ENCODE peak calls at places on chromosomes 7 and 10, in eight cellular contexts. One of them, this sample, is unnamed.

GRCh38 chr7:12612622-12613021 is 42.1 kb downstream of the SCIN start:
- DNase-seq in foreskin fibroblast: no peak
- DNase-seq in AG04450: no peak
- DNase-seq in GM12865: no peak
- DNase-seq in psoas muscle: no peak
- DNase-seq in tibial artery: no peak
- DNase-seq in GM23248: no peak
- DNase-seq in thoracic aorta: no peak
- DNase-seq in this sample: no peak

GRCh38 chr10:77836299-77836820 is 90.2 kb downstream of the DLG5 start:
- DNase-seq in AG04450: no peak
- DNase-seq in psoas muscle: peak; percentile 58
- DNase-seq in GM12865: peak; percentile 87
- DNase-seq in thoracic aorta: no peak
- DNase-seq in tibial artery: peak; percentile 56
- DNase-seq in GM23248: peak; percentile 54
- DNase-seq in foreskin fibroblast: peak; percentile 65
- DNase-seq in this sample: no peak

GRCh38 chr7:2117681-2118045 is 115.1 kb downstream of the MAD1L1 start:
- DNase-seq in thoracic aorta: no peak
- DNase-seq in AG04450: no peak
- DNase-seq in tibial artery: no peak
- DNase-seq in GM12865: no peak
- DNase-seq in foreskin fibroblast: no peak
- DNase-seq in psoas muscle: no peak
- DNase-seq in GM23248: no peak
- DNase-seq in this sample: no peak

GRCh38 chr10:132061030-132061429 is 4.7 kb upstream of the JAKMIP3 start:
- DNase-seq in psoas muscle: no peak
- DNase-seq in foreskin fibroblast: no peak
- DNase-seq in AG04450: no peak
- DNase-seq in GM23248: no peak
- DNase-seq in thoracic aorta: no peak
- DNase-seq in tibial artery: no peak
- DNase-seq in GM12865: no peak
- DNase-seq in this sample: no peak

GRCh38 chr10:132309466-132309865 is 1.7 kb upstream of the STK32C start:
- DNase-seq in thoracic aorta: no peak
- DNase-seq in GM23248: no peak
- DNase-seq in psoas muscle: no peak
- DNase-seq in tibial artery: no peak
- DNase-seq in AG04450: no peak
- DNase-seq in foreskin fibroblast: no peak
- DNase-seq in GM12865: no peak
- DNase-seq in this sample: no peak

GRCh38 chr7:85185355-85186082 is 1.3 kb downstream of the SEMA3D start:
- DNase-seq in GM23248: peak; percentile 85
- DNase-seq in tibial artery: peak; percentile 74
- DNase-seq in foreskin fibroblast: peak; percentile 86
- DNase-seq in thoracic aorta: peak; percentile 12
- DNase-seq in GM12865: no peak
- DNase-seq in psoas muscle: peak; percentile 30
- DNase-seq in AG04450: no peak
- DNase-seq in this sample: peak; percentile 54

GRCh38 chr10:49614242-49615198 is 683 bp downstream of the CHAT start:
- DNase-seq in thoracic aorta: no peak
- DNase-seq in psoas muscle: no peak
- DNase-seq in tibial artery: no peak
- DNase-seq in AG04450: no peak
- DNase-seq in GM23248: no peak
- DNase-seq in GM12865: no peak
- DNase-seq in foreskin fibroblast: no peak
- DNase-seq in this sample: peak; percentile 42

GRCh38 chr10:47370878-47371277 is 13.2 kb downstream of the ZNF488 start:
- DNase-seq in thoracic aorta: no peak
- DNase-seq in tibial artery: peak; percentile 19
- DNase-seq in AG04450: no peak
- DNase-seq in GM23248: no peak
- DNase-seq in psoas muscle: no peak
- DNase-seq in foreskin fibroblast: no peak
- DNase-seq in GM12865: no peak
- DNase-seq in this sample: peak; percentile 16

GRCh38 chr10:67917683-67918082 is 33.2 kb downstream of the SIRT1 start:
- DNase-seq in foreskin fibroblast: no peak
- DNase-seq in thoracic aorta: no peak
- DNase-seq in AG04450: no peak
- DNase-seq in GM23248: no peak
- DNase-seq in psoas muscle: no peak
- DNase-seq in tibial artery: no peak
- DNase-seq in GM12865: no peak
- DNase-seq in this sample: no peak

GRCh38 chr10:79192677-79193003 is 123.9 kb downstream of the ZMIZ1 start:
- DNase-seq in GM12865: no peak
- DNase-seq in AG04450: no peak
- DNase-seq in tibial artery: no peak
- DNase-seq in psoas muscle: peak; percentile 64
- DNase-seq in thoracic aorta: no peak
- DNase-seq in GM23248: peak; percentile 88
- DNase-seq in foreskin fibroblast: peak; percentile 84
- DNase-seq in this sample: no peak

GRCh38 chr7:149398195-149398820 is 62.6 kb downstream of the ZNF777 start:
- DNase-seq in GM23248: no peak
- DNase-seq in GM12865: no peak
- DNase-seq in AG04450: no peak
- DNase-seq in thoracic aorta: no peak
- DNase-seq in tibial artery: no peak
- DNase-seq in foreskin fibroblast: no peak
- DNase-seq in psoas muscle: no peak
- DNase-seq in this sample: no peak

GRCh38 chr7:113809591-113809990 is 109.2 kb downstream of the PPP1R3A start:
- DNase-seq in tibial artery: no peak
- DNase-seq in psoas muscle: no peak
- DNase-seq in thoracic aorta: no peak
- DNase-seq in GM12865: no peak
- DNase-seq in foreskin fibroblast: no peak
- DNase-seq in AG04450: no peak
- DNase-seq in GM23248: no peak
- DNase-seq in this sample: no peak

GRCh38 chr7:113810108-113810748 is 108.6 kb downstream of the PPP1R3A start:
- DNase-seq in foreskin fibroblast: no peak
- DNase-seq in tibial artery: no peak
- DNase-seq in GM12865: no peak
- DNase-seq in AG04450: no peak
- DNase-seq in psoas muscle: no peak
- DNase-seq in GM23248: peak; percentile 5
- DNase-seq in thoracic aorta: no peak
- DNase-seq in this sample: no peak

GRCh38 chr7:113804475-113805130 is 114.2 kb downstream of the PPP1R3A start:
- DNase-seq in foreskin fibroblast: peak; percentile 33
- DNase-seq in GM23248: peak; percentile 22
- DNase-seq in GM12865: no peak
- DNase-seq in tibial artery: no peak
- DNase-seq in thoracic aorta: no peak
- DNase-seq in psoas muscle: no peak
- DNase-seq in AG04450: no peak
- DNase-seq in this sample: no peak

GRCh38 chr7:113805976-113806375 is 112.8 kb downstream of the PPP1R3A start:
- DNase-seq in GM23248: no peak
- DNase-seq in thoracic aorta: no peak
- DNase-seq in GM12865: no peak
- DNase-seq in tibial artery: no peak
- DNase-seq in psoas muscle: no peak
- DNase-seq in AG04450: no peak
- DNase-seq in foreskin fibroblast: no peak
- DNase-seq in this sample: no peak

GRCh38 chr7:113806633-113807327 is 112.0 kb downstream of the PPP1R3A start:
- DNase-seq in GM12865: no peak
- DNase-seq in AG04450: peak; percentile 20
- DNase-seq in foreskin fibroblast: no peak
- DNase-seq in thoracic aorta: no peak
- DNase-seq in GM23248: no peak
- DNase-seq in psoas muscle: no peak
- DNase-seq in tibial artery: no peak
- DNase-seq in this sample: no peak
- H3K4me3 ChIP-seq in GM12865: no peak overlapping the region
- H3K4me3 ChIP-seq in AG04450: no peak overlapping the region
- H3K4me3 ChIP-seq in foreskin fibroblast: no peak overlapping the region
- H3K4me3 ChIP-seq in thoracic aorta: no peak overlapping the region
- H3K4me3 ChIP-seq in GM23248: no peak overlapping the region
- H3K4me3 ChIP-seq in psoas muscle: no peak overlapping the region
- H3K4me3 ChIP-seq in tibial artery: no peak overlapping the region
- H3K4me3 ChIP-seq in this sample: no peak overlapping the region

GRCh38 chr10:117543245-117543998 is 876 bp downstream of the EMX2 start:
- DNase-seq in AG04450: no peak
- DNase-seq in thoracic aorta: no peak
- DNase-seq in foreskin fibroblast: peak; percentile 63
- DNase-seq in GM23248: peak; percentile 82
- DNase-seq in psoas muscle: no peak
- DNase-seq in GM12865: no peak
- DNase-seq in tibial artery: no peak
- DNase-seq in this sample: no peak

GRCh38 chr10:117544729-117545140 is 2.2 kb downstream of the EMX2 start:
- DNase-seq in GM12865: no peak
- DNase-seq in foreskin fibroblast: peak; percentile 44
- DNase-seq in GM23248: peak; percentile 57
- DNase-seq in psoas muscle: no peak
- DNase-seq in tibial artery: no peak
- DNase-seq in AG04450: no peak
- DNase-seq in thoracic aorta: no peak
- DNase-seq in this sample: no peak

GRCh38 chr10:117545141-117546019 is 2.8 kb downstream of the EMX2 start:
- DNase-seq in GM12865: no peak
- DNase-seq in tibial artery: no peak
- DNase-seq in foreskin fibroblast: peak; percentile 24
- DNase-seq in AG04450: no peak
- DNase-seq in thoracic aorta: no peak
- DNase-seq in GM23248: peak; percentile 65
- DNase-seq in psoas muscle: no peak
- DNase-seq in this sample: no peak

GRCh38 chr10:117542706-117543244 is at the start of gene EMX2:
- DNase-seq in GM23248: peak; percentile 74
- DNase-seq in psoas muscle: no peak
- DNase-seq in foreskin fibroblast: no peak
- DNase-seq in tibial artery: no peak
- DNase-seq in AG04450: no peak
- DNase-seq in GM12865: no peak
- DNase-seq in thoracic aorta: no peak
- DNase-seq in this sample: no peak

DNA sequence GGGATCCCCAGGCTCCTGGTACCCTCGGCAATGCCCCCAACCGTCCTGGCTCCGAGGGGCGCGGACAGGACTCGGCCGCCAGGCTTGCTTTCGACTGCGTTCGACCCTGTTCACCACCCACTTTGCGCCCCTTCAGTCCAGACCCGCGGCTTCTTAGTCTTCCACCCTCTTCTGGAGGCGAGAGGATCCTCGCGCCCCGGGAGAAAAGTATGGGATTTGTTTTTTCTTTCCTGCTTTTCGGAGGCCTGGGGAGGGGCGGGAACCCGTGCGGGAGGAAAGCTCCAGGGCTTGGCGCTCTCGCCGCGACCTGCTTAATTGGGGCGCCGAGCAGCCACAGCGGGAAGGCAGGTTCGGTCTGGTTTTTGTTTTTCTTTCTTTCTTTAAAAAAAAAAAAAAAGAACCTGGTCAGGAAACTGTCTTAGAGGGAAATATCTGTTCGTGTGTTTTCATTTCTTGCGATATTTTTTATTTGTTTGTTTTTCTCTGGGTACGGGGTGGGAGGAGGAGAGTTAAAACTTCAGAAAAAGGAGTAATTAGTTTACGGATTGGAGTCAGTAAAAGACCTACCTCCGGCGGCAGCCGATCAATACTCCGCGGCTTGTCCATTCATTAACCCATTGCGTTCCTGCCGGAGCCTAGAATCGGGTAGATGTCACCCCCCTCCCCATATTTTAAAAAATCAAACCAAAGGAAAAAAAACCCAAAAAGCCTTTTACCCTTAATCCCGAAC is 1.6 kb downstream of the EMX2 start:
- DNase-seq in tibial artery: no peak
- DNase-seq in psoas muscle: no peak
- DNase-seq in thoracic aorta: no peak
- DNase-seq in AG04450: no peak
- DNase-seq in GM23248: peak; percentile 58
- DNase-seq in GM12865: no peak
- DNase-seq in foreskin fibroblast: peak; percentile 39
- DNase-seq in this sample: no peak
- H3K4me3 ChIP-seq in tibial artery: peak overlapping the region; percentile 69
- H3K4me3 ChIP-seq in psoas muscle: peak overlapping the region; percentile 68
- H3K4me3 ChIP-seq in thoracic aorta: peak overlapping the region; percentile 65
- H3K4me3 ChIP-seq in AG04450: no peak overlapping the region
- H3K4me3 ChIP-seq in GM23248: peak overlapping the region; percentile 95
- H3K4me3 ChIP-seq in GM12865: no peak overlapping the region
- H3K4me3 ChIP-seq in foreskin fibroblast: peak overlapping the region; percentile 79
- H3K4me3 ChIP-seq in this sample: no peak overlapping the region

DNA sequence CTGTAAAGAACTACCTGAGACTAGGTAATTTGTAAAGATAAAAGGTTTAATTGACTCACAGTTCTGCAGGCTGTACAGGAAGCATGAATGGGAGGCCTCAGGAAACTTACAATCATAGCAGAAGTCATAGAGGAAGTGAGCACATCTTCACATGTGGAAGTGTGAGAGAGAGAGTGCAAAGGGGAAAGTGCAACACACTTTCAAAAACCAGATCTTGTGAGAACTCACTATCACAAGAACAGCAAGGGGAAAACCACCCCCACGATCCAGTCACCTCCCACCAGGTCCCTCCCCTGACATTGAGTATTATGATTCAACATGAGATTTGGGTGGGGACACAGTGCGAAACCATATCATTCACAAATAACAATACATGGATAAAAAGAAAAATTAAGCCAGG is 24.5 kb downstream of the AVL9 start:
- DNase-seq in thoracic aorta: no peak
- DNase-seq in foreskin fibroblast: no peak
- DNase-seq in AG04450: no peak
- DNase-seq in psoas muscle: no peak
- DNase-seq in GM23248: no peak
- DNase-seq in GM12865: no peak
- DNase-seq in tibial artery: no peak
- DNase-seq in this sample: no peak
- H3K4me3 ChIP-seq in thoracic aorta: no peak overlapping the region
- H3K4me3 ChIP-seq in foreskin fibroblast: no peak overlapping the region
- H3K4me3 ChIP-seq in AG04450: no peak overlapping the region
- H3K4me3 ChIP-seq in psoas muscle: no peak overlapping the region
- H3K4me3 ChIP-seq in GM23248: no peak overlapping the region
- H3K4me3 ChIP-seq in GM12865: no peak overlapping the region
- H3K4me3 ChIP-seq in tibial artery: no peak overlapping the region
- H3K4me3 ChIP-seq in this sample: no peak overlapping the region

GRCh38 chr7:116840256-116840655 is 22.1 kb upstream of the CAPZA2 start:
- DNase-seq in GM12865: no peak
- DNase-seq in psoas muscle: no peak
- DNase-seq in AG04450: no peak
- DNase-seq in tibial artery: no peak
- DNase-seq in foreskin fibroblast: no peak
- DNase-seq in GM23248: no peak
- DNase-seq in thoracic aorta: no peak
- DNase-seq in this sample: no peak

DNA sequence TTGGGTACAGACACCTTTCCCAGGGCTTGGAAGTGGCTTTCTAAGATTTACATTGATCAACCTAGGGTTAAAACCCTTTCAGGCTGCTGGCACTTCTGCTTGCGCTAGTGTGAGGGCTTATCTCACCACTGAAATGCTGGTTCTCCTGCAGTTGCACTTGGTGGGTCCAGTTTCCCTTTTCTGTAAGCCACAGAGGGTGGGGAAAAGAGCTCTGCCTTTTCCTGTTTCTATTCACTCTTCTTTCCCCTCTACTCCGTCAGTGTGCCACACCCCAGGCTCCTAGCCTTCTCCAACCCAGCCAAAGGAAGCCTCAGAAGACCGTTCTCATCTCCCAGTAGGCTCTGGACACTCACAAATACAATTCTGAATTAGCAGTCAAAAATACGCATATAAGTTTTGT is 19.0 kb upstream of the CAPZA2 start:
- DNase-seq in AG04450: no peak
- DNase-seq in GM23248: no peak
- DNase-seq in tibial artery: peak; percentile 26
- DNase-seq in foreskin fibroblast: no peak
- DNase-seq in psoas muscle: no peak
- DNase-seq in thoracic aorta: no peak
- DNase-seq in GM12865: no peak
- DNase-seq in this sample: no peak
- H3K4me3 ChIP-seq in AG04450: no peak overlapping the region
- H3K4me3 ChIP-seq in GM23248: no peak overlapping the region
- H3K4me3 ChIP-seq in tibial artery: no peak overlapping the region
- H3K4me3 ChIP-seq in foreskin fibroblast: no peak overlapping the region
- H3K4me3 ChIP-seq in psoas muscle: no peak overlapping the region
- H3K4me3 ChIP-seq in thoracic aorta: peak overlapping the region; percentile 70
- H3K4me3 ChIP-seq in GM12865: no peak overlapping the region
- H3K4me3 ChIP-seq in this sample: no peak overlapping the region

This sample was measured in RWPE2.